ENCODE peak calls at places on chromosomes 16 and 17, in five cellular contexts. U, Y, Q, O and T are unnamed samples.

GRCh38 chr17:76969598-76970172 is 101.5 kb downstream of the MGAT5B start:
- DNase-seq in U (no peak), Y (no peak), Q (peak; percentile 51), O (no peak), T (peak; percentile 30)

GRCh38 chr17:8753976-8754440 is 4.3 kb downstream of the SPDYE4 start:
- DNase-seq in U (peak; percentile 6), Y (no peak), Q (no peak), O (no peak), T (no peak)

GRCh38 chr16:49158029-49158642 is 123.5 kb downstream of the CBLN1 start:
- DNase-seq in U (peak; percentile 33), Y (no peak), Q (peak; percentile 91), O (peak; percentile 47), T (no peak)

GRCh38 chr17:69179227-69179952 is 37.7 kb upstream of the ABCA6 start:
- DNase-seq in U (peak; percentile 50), Y (no peak), Q (no peak), O (no peak), T (peak; percentile 47)

GRCh38 chr17:6109541-6109940 is 39.4 kb downstream of the WSCD1 start:
- DNase-seq in U (no peak), Y (no peak), Q (no peak), O (no peak), T (no peak)

GRCh38 chr17:7438050-7438614 is 1.2 kb upstream of the FGF11 start:
- DNase-seq in U (no peak), Y (no peak), Q (peak; percentile 88), O (peak; percentile 53), T (no peak)

GRCh38 chr16:27641260-27641659 is 91.3 kb downstream of the KATNIP start:
- DNase-seq in U (no peak), Y (no peak), Q (no peak), O (peak; percentile 50), T (no peak)

GRCh38 chr17:33871720-33872535 is 383.2 kb upstream of the CCL2 start:
- DNase-seq in U (no peak), Y (no peak), Q (no peak), O (peak; percentile 90), T (peak; percentile 78)

GRCh38 chr16:27495191-27495590 is 54.5 kb downstream of the GTF3C1 start:
- DNase-seq in U (peak; percentile 85), Y (no peak), Q (no peak), O (no peak), T (peak; percentile 90)

DNA sequence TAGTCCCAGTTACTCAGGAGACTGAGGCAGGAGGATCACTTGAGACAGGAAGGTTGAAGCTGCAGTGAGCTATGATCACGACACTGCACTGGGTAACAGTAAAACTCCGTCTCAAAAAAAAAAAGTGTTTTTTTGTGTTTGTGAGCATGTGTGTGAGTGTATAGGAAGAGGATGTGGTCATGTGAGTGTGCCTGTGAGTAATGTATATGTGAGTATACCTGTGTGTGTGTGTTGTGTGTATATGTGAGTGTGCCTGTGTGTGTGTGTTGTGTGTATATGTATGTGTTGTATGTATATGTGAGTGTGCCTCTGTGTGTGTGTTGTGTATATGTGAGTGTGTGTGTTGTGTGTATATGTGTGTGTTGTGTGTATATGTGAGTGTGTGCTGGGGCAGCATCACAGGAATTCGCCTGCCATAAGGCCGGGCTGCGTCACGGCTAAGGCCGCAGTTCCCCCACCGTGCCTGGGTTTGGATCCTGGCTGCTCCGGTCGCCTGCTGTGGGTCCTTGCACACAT is 21.4 kb upstream of the NPTX1 start:
- DNase-seq in U (no peak), Y (no peak), Q (no peak), O (no peak), T (no peak)
- H2AFZ ChIP-seq in U (peak overlapping the region; percentile 85), Y (no peak overlapping the region), Q (no peak overlapping the region), O (no peak overlapping the region), T (peak overlapping the region; percentile 80)

GRCh38 chr16:1160773-1161348 is 8.0 kb downstream of the CACNA1H start:
- DNase-seq in U (no peak), Y (no peak), Q (no peak), O (no peak), T (no peak)

GRCh38 chr16:1157639-1158455 is 4.9 kb downstream of the CACNA1H start:
- DNase-seq in U (no peak), Y (no peak), Q (no peak), O (no peak), T (no peak)

GRCh38 chr16:1159325-1159972 is 6.5 kb downstream of the CACNA1H start:
- DNase-seq in U (no peak), Y (no peak), Q (no peak), O (no peak), T (no peak)

GRCh38 chr16:1158456-1159324 is 5.8 kb downstream of the CACNA1H start:
- DNase-seq in U (peak; percentile 47), Y (no peak), Q (no peak), O (no peak), T (no peak)

GRCh38 chr16:1159973-1160772 is 7.3 kb downstream of the CACNA1H start:
- DNase-seq in U (no peak), Y (no peak), Q (no peak), O (no peak), T (no peak)
- H2AFZ ChIP-seq in U (no peak overlapping the region), Y (no peak overlapping the region), Q (no peak overlapping the region), O (no peak overlapping the region), T (no peak overlapping the region)

GRCh38 chr17:10787306-10788020 is 16.4 kb downstream of the TMEM238L start:
- DNase-seq in U (no peak), Y (no peak), Q (no peak), O (no peak), T (no peak)
- H2AFZ ChIP-seq in U (no peak overlapping the region), Y (no peak overlapping the region), Q (no peak overlapping the region), O (no peak overlapping the region), T (no peak overlapping the region)

GRCh38 chr17:66240630-66241029 is 11.4 kb upstream of the APOH start:
- DNase-seq in U (peak; percentile 74), Y (no peak), Q (no peak), O (no peak), T (peak; percentile 22)

GRCh38 chr17:66240013-66240412 is 10.8 kb upstream of the APOH start:
- DNase-seq in U (no peak), Y (no peak), Q (no peak), O (no peak), T (no peak)

DNA sequence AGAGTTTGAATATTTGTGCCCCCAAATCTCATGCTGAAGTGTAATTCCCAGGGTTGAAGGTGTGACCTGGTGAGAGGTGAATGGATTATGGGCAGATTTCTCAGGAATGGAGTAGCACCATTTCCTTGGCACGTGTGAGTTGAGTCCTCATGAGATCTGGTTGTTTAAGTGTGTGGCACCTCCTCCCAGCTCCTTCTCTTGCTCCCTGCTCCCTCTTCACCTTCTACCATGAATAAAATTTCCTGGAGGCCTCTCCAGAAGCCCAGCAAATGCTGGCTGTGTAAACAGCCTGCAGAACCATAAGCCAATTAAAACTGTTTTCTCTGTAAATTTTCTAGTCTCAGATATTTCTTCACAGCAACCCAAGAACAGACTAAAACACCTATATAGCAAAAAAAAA is 12.6 kb upstream of the APOH start:
- DNase-seq in U (no peak), Y (no peak), Q (no peak), O (no peak), T (no peak)
- H2AFZ ChIP-seq in U (no peak overlapping the region), Y (peak overlapping the region; percentile 57), Q (no peak overlapping the region), O (no peak overlapping the region), T (no peak overlapping the region)

DNA sequence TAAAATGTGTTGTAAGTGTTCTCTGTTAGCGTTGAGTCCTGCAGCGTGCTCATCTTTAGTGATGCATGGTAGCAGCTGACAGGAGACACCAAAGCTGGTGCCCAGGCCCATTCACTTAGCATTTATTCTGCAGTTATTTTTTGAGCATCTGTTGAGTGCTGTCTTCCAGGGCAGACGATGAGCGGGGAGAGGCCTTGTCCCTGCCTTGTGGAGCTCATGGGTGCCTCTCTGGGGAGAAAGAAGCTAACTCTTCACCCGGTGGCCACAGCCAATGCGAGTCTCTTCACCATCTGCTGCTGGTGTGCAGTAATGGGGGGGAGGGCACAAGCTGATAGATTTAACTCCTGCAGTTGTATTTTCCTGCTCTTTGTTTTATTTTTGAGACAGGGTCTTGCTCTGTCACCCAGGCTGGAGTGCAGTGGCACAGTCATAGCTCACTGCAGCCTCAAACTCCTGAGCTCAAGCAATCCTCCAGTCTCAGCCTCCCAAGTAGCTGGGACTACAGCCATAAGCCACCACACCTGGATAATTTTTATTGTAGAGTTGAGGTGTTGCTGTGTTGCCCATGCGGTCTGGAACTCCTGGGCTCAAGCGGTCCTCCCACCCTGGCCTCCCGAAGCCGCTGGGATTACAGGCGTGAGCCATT is 30.5 kb downstream of the GPT2 start:
- DNase-seq in U (no peak), Y (no peak), Q (no peak), O (no peak), T (no peak)
- H2AFZ ChIP-seq in U (no peak overlapping the region), Y (no peak overlapping the region), Q (no peak overlapping the region), O (no peak overlapping the region), T (no peak overlapping the region)

GRCh38 chr17:2711608-2712299 is at the start of gene CLUH:
- DNase-seq in U (peak; percentile 95), Y (no peak), Q (peak; percentile 86), O (peak; percentile 91), T (peak; percentile 92)

GRCh38 chr17:2712300-2713043 is 908 bp upstream of the CLUH start:
- DNase-seq in U (no peak), Y (no peak), Q (no peak), O (no peak), T (no peak)

GRCh38 chr17:2709173-2709661 is 2.3 kb downstream of the CLUH start:
- DNase-seq in U (no peak), Y (no peak), Q (no peak), O (no peak), T (no peak)

GRCh38 chr17:2710075-2710803 is 1.3 kb downstream of the CLUH start:
- DNase-seq in U (no peak), Y (no peak), Q (no peak), O (no peak), T (no peak)

GRCh38 chr17:2710804-2711607 is 558 bp downstream of the CLUH start:
- DNase-seq in U (no peak), Y (no peak), Q (peak; percentile 70), O (no peak), T (no peak)
- H2AFZ ChIP-seq in U (peak overlapping the region; percentile 100), Y (no peak overlapping the region), Q (peak overlapping the region; percentile 85), O (peak overlapping the region; percentile 16), T (peak overlapping the region; percentile 87)

GRCh38 chr16:54140057-54140787 is 146.4 kb downstream of the IRX3 start:
- DNase-seq in U (peak; percentile 8), Y (no peak), Q (no peak), O (no peak), T (no peak)

GRCh38 chr16:54140788-54141136 is 145.8 kb downstream of the IRX3 start:
- DNase-seq in U (no peak), Y (no peak), Q (no peak), O (no peak), T (no peak)

GRCh38 chr16:54135361-54136275 is 151.0 kb downstream of the IRX3 start:
- DNase-seq in U (peak; percentile 68), Y (no peak), Q (no peak), O (no peak), T (peak; percentile 74)

DNA sequence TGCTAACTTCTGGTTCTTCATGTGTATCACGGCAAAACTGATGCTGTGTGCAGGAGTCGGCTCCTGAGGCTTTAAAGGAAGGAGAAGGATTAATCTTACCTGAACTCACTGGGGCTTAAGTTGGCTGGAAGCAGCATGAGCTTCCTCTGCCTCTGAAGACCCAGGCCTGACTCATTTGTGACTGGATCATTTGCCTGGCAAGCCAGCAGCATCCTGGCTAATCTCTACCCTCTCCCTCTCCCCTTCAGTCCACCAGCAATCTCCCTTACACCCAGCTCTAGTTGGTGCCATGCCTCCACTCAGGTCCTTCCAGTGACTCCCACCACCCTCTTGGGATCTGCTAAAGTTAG is 150.3 kb downstream of the IRX3 start:
- DNase-seq in U (peak; percentile 59), Y (no peak), Q (no peak), O (no peak), T (peak; percentile 60)
- H2AFZ ChIP-seq in U (peak overlapping the region; percentile 56), Y (no peak overlapping the region), Q (no peak overlapping the region), O (no peak overlapping the region), T (peak overlapping the region; percentile 18)